ENCODE peak calls at places on chromosomes 7 and 10, in six cellular contexts. D is skeletal muscle cell, C is lower lobe of right lung, N is lower leg skin, R is fibroblast of pulmonary artery, M is bronchial epithelial cell. W is an unnamed sample.

GRCh38 chr10:4693967-4694366 is 132.0 kb upstream of the AKR1E2 start:
- DNase-seq in N (no peak), M (no peak), D (no peak), R (no peak), C (no peak), W (no peak)

GRCh38 chr10:43000651-43001426 is 76.0 kb upstream of the RET start:
- DNase-seq in M (no peak), R (no peak), D (no peak), C (peak; percentile 30), N (no peak), W (no peak)

GRCh38 chr7:25851332-25852248 is 300.4 kb upstream of the NFE2L3 start:
- DNase-seq in M (peak; percentile 63), D (no peak), N (peak; percentile 86), C (peak; percentile 78), R (peak; percentile 79), W (peak; percentile 89)

GRCh38 chr7:51288896-51289607 is 27.6 kb downstream of the COBL start:
- DNase-seq in R (no peak), D (no peak), C (no peak), M (no peak), N (no peak), W (no peak)

GRCh38 chr7:7265057-7265456 is 82.7 kb downstream of the C1GALT1 start:
- DNase-seq in M (no peak), D (peak; percentile 54), N (no peak), R (peak; percentile 45), C (no peak), W (no peak)

GRCh38 chr7:45591101-45591906 is 17.1 kb downstream of the ADCY1 start:
- DNase-seq in M (no peak), C (no peak), N (no peak), R (no peak), D (no peak), W (peak; percentile 66)

GRCh38 chr7:43764807-43765491 is 6.5 kb downstream of the BLVRA start:
- DNase-seq in R (peak; percentile 44), M (peak; percentile 97), C (no peak), D (no peak), N (no peak), W (no peak)

GRCh38 chr7:42502022-42502421 is 265.0 kb upstream of the GLI3 start:
- DNase-seq in R (peak; percentile 34), M (peak; percentile 72), N (no peak), D (no peak), C (no peak), W (no peak)

GRCh38 chr10:109737009-109737408 is 186.3 kb downstream of the XPNPEP1 start:
- DNase-seq in M (no peak), N (no peak), D (no peak), C (no peak), R (no peak), W (no peak)

GRCh38 chr10:104492349-104492940 is 138.8 kb downstream of the CFAP58 start:
- DNase-seq in M (no peak), R (no peak), C (no peak), D (no peak), N (peak; percentile 49), W (no peak)

GRCh38 chr7:36128448-36129047 is 24.5 kb upstream of the EEPD1 start:
- DNase-seq in D (peak; percentile 85), N (peak; percentile 85), R (peak; percentile 86), C (peak; percentile 57), M (peak; percentile 85), W (peak; percentile 93)
- H3K4me3 ChIP-seq in D (no peak overlapping the region), N (no peak overlapping the region), R (no peak overlapping the region), C (no peak overlapping the region), M (no peak overlapping the region), W (peak overlapping the region; percentile 10)

DNA sequence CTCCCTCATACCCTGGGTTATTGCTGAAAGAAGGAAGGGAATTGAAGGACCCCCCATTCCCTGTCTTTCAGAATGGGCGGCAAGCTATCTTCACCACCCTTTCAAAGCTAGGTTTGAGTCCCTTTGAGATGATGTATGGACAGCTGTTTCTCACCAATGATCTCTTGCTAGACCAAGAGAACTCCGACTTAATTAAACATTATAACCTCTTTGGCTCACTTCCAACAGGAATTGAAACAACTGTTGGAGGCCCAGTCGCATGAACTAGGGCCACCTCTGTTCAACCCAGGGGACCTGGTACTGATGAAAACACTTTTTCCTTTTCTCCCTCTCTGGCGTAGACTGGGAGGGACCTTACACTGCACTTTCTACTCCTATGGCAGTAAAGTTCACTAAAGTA is 110.6 kb downstream of the ITGB8 start:
- DNase-seq in M (no peak), D (no peak), R (no peak), N (no peak), C (no peak), W (no peak)
- H3K4me3 ChIP-seq in M (no peak overlapping the region), D (no peak overlapping the region), R (no peak overlapping the region), N (no peak overlapping the region), C (no peak overlapping the region), W (no peak overlapping the region)

GRCh38 chr10:91614254-91614624 is 18.6 kb downstream of the PPP1R3C start:
- DNase-seq in C (no peak), M (no peak), R (peak; percentile 74), D (peak; percentile 92), N (no peak), W (no peak)
- H3K4me3 ChIP-seq in C (no peak overlapping the region), M (no peak overlapping the region), R (no peak overlapping the region), D (no peak overlapping the region), N (no peak overlapping the region), W (no peak overlapping the region)

GRCh38 chr7:129782257-129783096 is 170.3 kb downstream of the UBE2H start:
- DNase-seq in N (no peak), M (no peak), D (no peak), R (no peak), C (no peak), W (peak; percentile 54)
- H3K4me3 ChIP-seq in N (no peak overlapping the region), M (no peak overlapping the region), D (no peak overlapping the region), R (no peak overlapping the region), C (peak overlapping the region; percentile 17), W (peak overlapping the region; percentile 72)

W was measured in suprapubic skin.